ENCODE peak calls at places on chromosome 20, in seven cellular contexts. One of them, this sample, is unnamed. For H3K4me1, the result is how much of the 10 kb centered on the place peaks cover.

GRCh38 chr20:22430154-22430745 is 154.1 kb downstream of the FOXA2 start:
- DNase-seq in vagina: no peak
- DNase-seq in heart left ventricle: no peak
- DNase-seq in body of pancreas: no peak
- DNase-seq in IMR-90: no peak
- DNase-seq in suprapubic skin: no peak
- DNase-seq in spleen: no peak
- DNase-seq in this sample: no peak

GRCh38 chr20:63541371-63541770 is 4.2 kb upstream of the PTK6 start:
- DNase-seq in spleen: no peak
- DNase-seq in suprapubic skin: no peak
- DNase-seq in heart left ventricle: no peak
- DNase-seq in body of pancreas: no peak
- DNase-seq in IMR-90: no peak
- DNase-seq in vagina: no peak
- DNase-seq in this sample: no peak

GRCh38 chr20:63628246-63628975 is 1.5 kb upstream of the GMEB2 start:
- DNase-seq in body of pancreas: peak
- DNase-seq in IMR-90: peak
- DNase-seq in suprapubic skin: no peak
- DNase-seq in heart left ventricle: peak
- DNase-seq in spleen: peak
- DNase-seq in vagina: no peak
- DNase-seq in this sample: peak

GRCh38 chr20:12047838-12048432 is 130.2 kb downstream of the BTBD3 start:
- DNase-seq in body of pancreas: no peak
- DNase-seq in spleen: no peak
- DNase-seq in vagina: peak
- DNase-seq in IMR-90: peak
- DNase-seq in suprapubic skin: peak
- DNase-seq in heart left ventricle: no peak
- DNase-seq in this sample: no peak

GRCh38 chr20:52425253-52425652 is 233.7 kb upstream of the ZFP64 start:
- DNase-seq in body of pancreas: no peak
- DNase-seq in heart left ventricle: no peak
- DNase-seq in IMR-90: peak
- DNase-seq in suprapubic skin: no peak
- DNase-seq in spleen: no peak
- DNase-seq in vagina: no peak
- DNase-seq in this sample: no peak

GRCh38 chr20:48286571-48287551 is 501.6 kb upstream of the SULF2 start:
- DNase-seq in vagina: no peak
- DNase-seq in suprapubic skin: no peak
- DNase-seq in body of pancreas: no peak
- DNase-seq in IMR-90: no peak
- DNase-seq in heart left ventricle: no peak
- DNase-seq in spleen: no peak
- DNase-seq in this sample: peak

GRCh38 chr20:56414842-56415765 is 3.0 kb downstream of the CASS4 start:
- DNase-seq in vagina: no peak
- DNase-seq in spleen: no peak
- DNase-seq in heart left ventricle: no peak
- DNase-seq in IMR-90: peak
- DNase-seq in body of pancreas: no peak
- DNase-seq in suprapubic skin: no peak
- DNase-seq in this sample: no peak

GRCh38 chr20:3563548-3564177 is 92.8 kb downstream of the ATRN start:
- DNase-seq in suprapubic skin: no peak
- DNase-seq in body of pancreas: no peak
- DNase-seq in heart left ventricle: no peak
- DNase-seq in spleen: no peak
- DNase-seq in IMR-90: peak
- DNase-seq in vagina: no peak
- DNase-seq in this sample: no peak

GRCh38 chr20:24368253-24368652 is 101.2 kb upstream of the SYNDIG1 start:
- DNase-seq in vagina: peak
- DNase-seq in body of pancreas: no peak
- DNase-seq in heart left ventricle: no peak
- DNase-seq in suprapubic skin: no peak
- DNase-seq in spleen: no peak
- DNase-seq in IMR-90: no peak
- DNase-seq in this sample: no peak

GRCh38 chr20:30488941-30489601 is 768.4 kb upstream of the DEFB115 start:
- DNase-seq in body of pancreas: no peak
- DNase-seq in suprapubic skin: peak
- DNase-seq in vagina: no peak
- DNase-seq in IMR-90: no peak
- DNase-seq in heart left ventricle: no peak
- DNase-seq in spleen: peak
- DNase-seq in this sample: no peak

GRCh38 chr20:45456632-45457031 is 12.9 kb upstream of the WFDC2 start:
- DNase-seq in spleen: no peak
- DNase-seq in IMR-90: no peak
- DNase-seq in vagina: no peak
- DNase-seq in heart left ventricle: no peak
- DNase-seq in suprapubic skin: no peak
- DNase-seq in body of pancreas: peak
- DNase-seq in this sample: no peak

GRCh38 chr20:57672164-57672563 is 37.7 kb downstream of the PMEPA1 start:
- DNase-seq in suprapubic skin: peak
- DNase-seq in spleen: peak
- DNase-seq in body of pancreas: no peak
- DNase-seq in vagina: no peak
- DNase-seq in heart left ventricle: peak
- DNase-seq in IMR-90: peak
- DNase-seq in this sample: no peak

GRCh38 chr20:20360464-20360863 is 7.4 kb upstream of the INSM1 start:
- DNase-seq in body of pancreas: peak
- DNase-seq in heart left ventricle: no peak
- DNase-seq in spleen: no peak
- DNase-seq in IMR-90: peak
- DNase-seq in vagina: no peak
- DNase-seq in suprapubic skin: no peak
- DNase-seq in this sample: no peak

GRCh38 chr20:1001981-1002681 is at the start of gene RSPO4:
- DNase-seq in vagina: no peak
- DNase-seq in body of pancreas: no peak
- DNase-seq in spleen: no peak
- DNase-seq in IMR-90: no peak
- DNase-seq in heart left ventricle: no peak
- DNase-seq in suprapubic skin: no peak
- DNase-seq in this sample: no peak

GRCh38 chr20:2140561-2140960 is 38.9 kb downstream of the STK35 start:
- DNase-seq in heart left ventricle: peak
- DNase-seq in suprapubic skin: no peak
- DNase-seq in body of pancreas: no peak
- DNase-seq in IMR-90: peak
- DNase-seq in vagina: no peak
- DNase-seq in spleen: no peak
- DNase-seq in this sample: peak

GRCh38 chr20:32477594-32478512 is 107.3 kb downstream of the NOL4L start:
- DNase-seq in spleen: peak
- DNase-seq in IMR-90: no peak
- DNase-seq in body of pancreas: peak
- DNase-seq in suprapubic skin: no peak
- DNase-seq in vagina: no peak
- DNase-seq in heart left ventricle: no peak
- DNase-seq in this sample: peak

GRCh38 chr20:32476684-32477593 is 108.2 kb downstream of the NOL4L start:
- DNase-seq in body of pancreas: peak
- DNase-seq in suprapubic skin: no peak
- DNase-seq in spleen: peak
- DNase-seq in heart left ventricle: no peak
- DNase-seq in IMR-90: no peak
- DNase-seq in vagina: no peak
- DNase-seq in this sample: no peak

GRCh38 chr20:32479697-32480140 is 105.4 kb downstream of the NOL4L start:
- DNase-seq in heart left ventricle: no peak
- DNase-seq in IMR-90: no peak
- DNase-seq in body of pancreas: no peak
- DNase-seq in vagina: no peak
- DNase-seq in suprapubic skin: no peak
- DNase-seq in spleen: peak
- DNase-seq in this sample: no peak

GRCh38 chr20:32479012-32479411 is 106.1 kb downstream of the NOL4L start:
- DNase-seq in suprapubic skin: no peak
- DNase-seq in heart left ventricle: no peak
- DNase-seq in body of pancreas: no peak
- DNase-seq in spleen: peak
- DNase-seq in vagina: no peak
- DNase-seq in IMR-90: no peak
- DNase-seq in this sample: no peak

GRCh38 chr20:32478576-32478975 is 106.6 kb downstream of the NOL4L start:
- DNase-seq in body of pancreas: no peak
- DNase-seq in IMR-90: no peak
- DNase-seq in vagina: no peak
- DNase-seq in heart left ventricle: no peak
- DNase-seq in suprapubic skin: no peak
- DNase-seq in spleen: peak
- DNase-seq in this sample: no peak
- H3K4me1 ChIP-seq in body of pancreas: half or more
- H3K4me1 ChIP-seq in IMR-90: under half
- H3K4me1 ChIP-seq in vagina: half or more
- H3K4me1 ChIP-seq in heart left ventricle: half or more
- H3K4me1 ChIP-seq in suprapubic skin: half or more
- H3K4me1 ChIP-seq in spleen: half or more
- H3K4me1 ChIP-seq in this sample: under half

DNA sequence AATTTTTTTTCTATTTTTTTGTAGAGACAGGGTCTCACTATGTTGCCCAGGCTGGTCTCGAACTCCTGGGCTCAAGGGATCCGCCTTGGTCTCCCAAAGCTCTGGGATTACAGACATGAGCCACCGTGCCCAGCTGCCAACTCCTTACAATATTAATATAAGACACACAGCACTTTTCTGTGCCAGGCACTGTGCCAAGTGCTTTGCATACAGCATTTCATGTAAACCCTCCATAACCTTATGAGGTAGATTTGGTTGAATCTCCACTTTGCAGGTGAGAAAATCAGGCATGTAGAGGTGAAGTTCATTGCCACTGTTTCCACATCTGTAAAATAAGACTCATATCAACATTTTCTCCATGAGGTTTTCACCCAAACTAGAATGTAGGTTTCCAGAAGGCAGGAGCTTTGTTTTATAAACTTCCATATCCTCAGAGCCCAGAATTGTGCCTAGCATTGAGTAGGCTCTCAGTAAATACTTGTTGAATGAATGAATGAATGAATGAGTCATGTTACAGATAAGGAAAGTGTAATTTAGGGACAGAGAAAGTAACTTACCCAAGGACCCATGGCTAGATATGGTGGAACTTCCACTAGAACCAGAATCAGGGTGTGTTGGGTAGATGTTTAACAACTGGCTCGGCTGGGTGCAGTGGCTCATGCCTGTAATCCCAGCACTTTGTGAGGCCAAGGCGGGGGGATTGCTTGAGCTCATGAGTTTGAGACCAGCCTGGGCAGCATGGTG is 3.0 kb upstream of the CTNNBL1 start:
- DNase-seq in vagina: no peak
- DNase-seq in spleen: no peak
- DNase-seq in suprapubic skin: no peak
- DNase-seq in IMR-90: no peak
- DNase-seq in heart left ventricle: no peak
- DNase-seq in body of pancreas: no peak
- DNase-seq in this sample: no peak
- TF ChIP-seq POLR2A in vagina: no peak
- TF ChIP-seq POLR2A in spleen: no peak
- TF ChIP-seq POLR2A in suprapubic skin: no peak
- TF ChIP-seq POLR2A in IMR-90: no peak
- TF ChIP-seq POLR2A in heart left ventricle: no peak
- TF ChIP-seq POLR2A in body of pancreas: no peak
- TF ChIP-seq POLR2A in this sample: no peak

DNA sequence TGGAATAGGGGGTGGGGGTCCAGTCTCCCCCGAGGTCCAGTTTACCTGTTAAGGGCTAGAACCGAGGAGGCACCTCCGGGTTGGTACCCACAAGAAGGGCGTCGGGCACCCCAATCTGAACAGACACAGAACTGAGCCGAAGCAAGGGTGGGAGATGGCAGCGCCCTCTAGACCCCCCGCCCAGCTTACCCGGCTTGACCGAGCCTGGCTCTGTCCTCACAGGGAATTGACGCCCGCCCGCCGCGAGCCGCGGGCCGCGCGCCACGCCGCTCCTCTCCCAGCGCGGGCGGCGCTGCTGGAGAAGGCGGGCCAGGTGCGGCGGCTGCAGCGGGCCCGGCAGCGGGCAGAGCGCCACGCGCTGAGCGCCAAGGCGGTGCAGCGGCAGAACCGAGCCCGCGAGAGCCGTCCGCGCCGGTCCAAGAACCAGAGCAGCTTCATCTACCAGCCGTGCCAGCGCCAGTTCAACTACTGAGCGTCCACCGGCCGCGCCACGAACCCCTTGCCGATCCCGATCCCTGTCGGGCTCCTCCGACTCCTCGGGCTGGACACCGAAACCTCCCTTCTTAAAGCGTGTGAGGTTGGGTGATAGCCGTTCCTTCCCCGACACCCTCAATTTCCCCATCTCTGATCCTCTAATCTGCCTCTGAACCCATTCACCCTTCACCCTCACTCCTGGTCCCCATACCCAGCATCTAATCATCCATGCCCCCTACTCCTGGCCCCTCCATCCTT is 5.9 kb downstream of the TP53INP2 start:
- DNase-seq in body of pancreas: peak
- DNase-seq in suprapubic skin: no peak
- DNase-seq in spleen: peak
- DNase-seq in vagina: no peak
- DNase-seq in heart left ventricle: peak
- DNase-seq in IMR-90: peak
- DNase-seq in this sample: peak
- H3K4me1 ChIP-seq in body of pancreas: under half
- H3K4me1 ChIP-seq in suprapubic skin: under half
- H3K4me1 ChIP-seq in spleen: under half
- H3K4me1 ChIP-seq in vagina: under half
- H3K4me1 ChIP-seq in heart left ventricle: half or more
- H3K4me1 ChIP-seq in IMR-90: under half
- H3K4me1 ChIP-seq in this sample: under half

GRCh38 chr20:50342638-50343102 is 152.0 kb downstream of the CEBPB start:
- DNase-seq in vagina: no peak
- DNase-seq in IMR-90: no peak
- DNase-seq in spleen: no peak
- DNase-seq in heart left ventricle: no peak
- DNase-seq in body of pancreas: no peak
- DNase-seq in suprapubic skin: no peak
- DNase-seq in this sample: no peak

GRCh38 chr20:50341880-50342637 is 151.4 kb downstream of the CEBPB start:
- DNase-seq in IMR-90: no peak
- DNase-seq in vagina: no peak
- DNase-seq in spleen: no peak
- DNase-seq in suprapubic skin: no peak
- DNase-seq in heart left ventricle: no peak
- DNase-seq in body of pancreas: no peak
- DNase-seq in this sample: no peak

GRCh38 chr20:50344232-50345071 is 153.8 kb downstream of the CEBPB start:
- DNase-seq in vagina: no peak
- DNase-seq in spleen: no peak
- DNase-seq in heart left ventricle: no peak
- DNase-seq in body of pancreas: no peak
- DNase-seq in suprapubic skin: no peak
- DNase-seq in IMR-90: no peak
- DNase-seq in this sample: no peak

GRCh38 chr20:50343490-50344179 is 153.0 kb downstream of the CEBPB start:
- DNase-seq in vagina: no peak
- DNase-seq in suprapubic skin: peak
- DNase-seq in IMR-90: no peak
- DNase-seq in body of pancreas: no peak
- DNase-seq in spleen: no peak
- DNase-seq in heart left ventricle: no peak
- DNase-seq in this sample: no peak

GRCh38 chr20:50343125-50343489 is 152.5 kb downstream of the CEBPB start:
- DNase-seq in IMR-90: no peak
- DNase-seq in heart left ventricle: no peak
- DNase-seq in spleen: no peak
- DNase-seq in vagina: no peak
- DNase-seq in suprapubic skin: no peak
- DNase-seq in body of pancreas: no peak
- DNase-seq in this sample: no peak
- TF ChIP-seq POLR2A in IMR-90: no peak
- TF ChIP-seq POLR2A in heart left ventricle: no peak
- TF ChIP-seq POLR2A in spleen: no peak
- TF ChIP-seq POLR2A in vagina: no peak
- TF ChIP-seq POLR2A in suprapubic skin: no peak
- TF ChIP-seq POLR2A in body of pancreas: no peak
- TF ChIP-seq POLR2A in this sample: no peak

This sample was measured in ovary.